ENCODE peak calls at places on chromosomes 3 and 15, in seven cellular contexts. B is HepG2, U is H1, F is SK-N-SH, Y is HCT116, N is K562, H is GM12878. W is an unnamed sample.

GRCh38 chr3:12476238-12476897 is 7.9 kb upstream of the TSEN2 start:
- DNase-seq in B (no peak), U (no peak), F (no peak), Y (no peak), N (no peak), H (no peak), W (no peak)

GRCh38 chr15:31267161-31268107 is 59.2 kb upstream of the KLF13 start:
- DNase-seq in B (no peak), U (peak), F (no peak), Y (no peak), N (no peak), H (no peak), W (no peak)

GRCh38 chr3:50318615-50319014 is 3.9 kb downstream of the HYAL2 start:
- DNase-seq in B (no peak), U (no peak), F (no peak), Y (no peak), N (no peak), H (no peak), W (no peak)

GRCh38 chr15:70585707-70586034 is 177.7 kb downstream of the UACA start:
- DNase-seq in B (peak), U (no peak), F (no peak), Y (no peak), N (no peak), H (no peak), W (no peak)

GRCh38 chr3:131238496-131238895 is 143.1 kb upstream of the NUDT16 start:
- DNase-seq in B (no peak), U (no peak), F (no peak), Y (no peak), N (no peak), H (no peak), W (no peak)

GRCh38 chr15:90262426-90262825 is 3.0 kb upstream of the NGRN start:
- DNase-seq in B (no peak), U (no peak), F (no peak), Y (no peak), N (no peak), H (no peak), W (no peak)

GRCh38 chr3:10142707-10143560 is 1.4 kb downstream of the VHL start:
- DNase-seq in B (no peak), U (no peak), F (peak), Y (no peak), N (peak), H (no peak), W (peak)

GRCh38 chr3:149245738-149246451 is 24.3 kb upstream of the CP start:
- DNase-seq in B (peak), U (no peak), F (no peak), Y (no peak), N (no peak), H (peak), W (peak)

GRCh38 chr3:192481638-192482037 is 245.7 kb downstream of the FGF12 start:
- DNase-seq in B (no peak), U (no peak), F (no peak), Y (no peak), N (no peak), H (no peak), W (no peak)

GRCh38 chr3:45524605-45525004 is 69.9 kb upstream of the LIMD1 start:
- DNase-seq in B (no peak), U (no peak), F (no peak), Y (no peak), N (no peak), H (no peak), W (no peak)

GRCh38 chr3:81568378-81568777 is 193.1 kb downstream of the GBE1 start:
- DNase-seq in B (no peak), U (no peak), F (no peak), Y (no peak), N (no peak), H (no peak), W (no peak)

GRCh38 chr3:81565066-81565465 is 196.4 kb downstream of the GBE1 start:
- DNase-seq in B (no peak), U (no peak), F (no peak), Y (no peak), N (no peak), H (no peak), W (no peak)
- TF ChIP-seq JUND in B (no peak), U (no peak), F (no peak), Y (no peak), N (no peak), H (no peak), W (no peak)

GRCh38 chr3:57095361-57095760 is 34.9 kb downstream of the SPATA12 start:
- DNase-seq in B (no peak), U (no peak), F (no peak), Y (no peak), N (no peak), H (no peak), W (no peak)

GRCh38 chr3:57094606-57095005 is 34.1 kb downstream of the SPATA12 start:
- DNase-seq in B (no peak), U (no peak), F (no peak), Y (no peak), N (no peak), H (no peak), W (no peak)

GRCh38 chr3:57093489-57093888 is 33.0 kb downstream of the SPATA12 start:
- DNase-seq in B (no peak), U (no peak), F (no peak), Y (no peak), N (no peak), H (no peak), W (no peak)

GRCh38 chr3:57091874-57092273 is 31.4 kb downstream of the SPATA12 start:
- DNase-seq in B (no peak), U (no peak), F (no peak), Y (no peak), N (no peak), H (no peak), W (no peak)

GRCh38 chr3:57094011-57094535 is 33.6 kb downstream of the SPATA12 start:
- DNase-seq in B (no peak), U (no peak), F (no peak), Y (no peak), N (no peak), H (no peak), W (no peak)
- TF ChIP-seq JUND in B (no peak), U (no peak), F (no peak), Y (no peak), N (no peak), H (no peak), W (no peak)

DNA sequence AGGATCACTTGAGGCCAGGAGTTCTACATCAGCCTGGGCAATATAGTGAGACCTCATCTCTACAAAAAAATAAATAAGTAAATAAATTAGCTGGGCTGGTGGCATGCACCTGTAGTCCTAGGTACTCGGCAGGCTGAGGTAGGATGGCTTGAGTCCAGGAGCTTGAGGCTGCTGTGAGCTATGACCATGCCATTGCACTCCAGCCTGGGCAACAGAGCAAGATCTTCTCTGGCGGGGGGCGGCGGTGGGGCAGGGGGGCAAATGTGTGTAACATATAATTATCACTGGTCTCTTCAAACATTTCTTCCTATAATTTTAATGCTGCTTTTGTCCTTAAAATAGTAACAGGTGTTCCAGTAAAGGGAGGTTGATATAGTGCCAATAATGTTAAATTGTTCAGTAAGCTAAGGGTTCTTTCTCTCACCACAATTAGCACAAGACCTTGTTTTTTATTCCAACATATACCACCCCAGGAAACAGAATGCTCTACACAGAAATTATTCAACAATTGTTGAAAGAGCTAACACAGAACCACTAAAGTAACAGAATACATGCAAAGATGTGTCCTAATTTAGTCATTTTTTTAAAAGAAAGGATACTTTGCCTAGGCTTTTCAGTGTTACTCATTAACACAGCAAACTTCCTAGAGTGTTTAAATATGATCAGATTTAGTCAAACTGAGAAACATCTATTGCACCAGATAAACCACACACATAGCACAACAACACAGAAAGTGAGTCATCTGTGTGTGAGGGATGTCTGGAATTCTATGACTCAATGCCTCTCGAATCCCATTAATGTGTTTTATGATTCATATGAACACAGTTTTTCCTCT is 29.1 kb downstream of the ANKRD28 start:
- DNase-seq in B (peak), U (no peak), F (no peak), Y (peak), N (no peak), H (peak), W (no peak)
- TF ChIP-seq JUND in B (no peak), U (no peak), F (peak), Y (peak), N (peak), H (no peak), W (no peak)

GRCh38 chr15:68484220-68484619 is 52.3 kb upstream of the ITGA11 start:
- DNase-seq in B (no peak), U (no peak), F (no peak), Y (no peak), N (no peak), H (no peak), W (no peak)

GRCh38 chr15:68487087-68487843 is 55.3 kb upstream of the ITGA11 start:
- DNase-seq in B (no peak), U (no peak), F (no peak), Y (no peak), N (no peak), H (no peak), W (no peak)

GRCh38 chr15:68483165-68483564 is 51.2 kb upstream of the ITGA11 start:
- DNase-seq in B (no peak), U (no peak), F (no peak), Y (no peak), N (no peak), H (no peak), W (no peak)

GRCh38 chr15:68485721-68486360 is 53.9 kb upstream of the ITGA11 start:
- DNase-seq in B (no peak), U (no peak), F (no peak), Y (no peak), N (no peak), H (no peak), W (no peak)

GRCh38 chr15:68484696-68485400 is 52.9 kb upstream of the ITGA11 start:
- DNase-seq in B (no peak), U (no peak), F (no peak), Y (no peak), N (no peak), H (no peak), W (no peak)
- TF ChIP-seq JUND in B (no peak), U (no peak), F (no peak), Y (no peak), N (no peak), H (no peak), W (no peak)

GRCh38 chr3:194879126-194879887 is 193.6 kb downstream of the FAM43A start:
- DNase-seq in B (no peak), U (peak), F (no peak), Y (no peak), N (no peak), H (no peak), W (no peak)
- TF ChIP-seq JUND in B (no peak), U (no peak), F (no peak), Y (no peak), N (no peak), H (no peak), W (no peak)

DNA sequence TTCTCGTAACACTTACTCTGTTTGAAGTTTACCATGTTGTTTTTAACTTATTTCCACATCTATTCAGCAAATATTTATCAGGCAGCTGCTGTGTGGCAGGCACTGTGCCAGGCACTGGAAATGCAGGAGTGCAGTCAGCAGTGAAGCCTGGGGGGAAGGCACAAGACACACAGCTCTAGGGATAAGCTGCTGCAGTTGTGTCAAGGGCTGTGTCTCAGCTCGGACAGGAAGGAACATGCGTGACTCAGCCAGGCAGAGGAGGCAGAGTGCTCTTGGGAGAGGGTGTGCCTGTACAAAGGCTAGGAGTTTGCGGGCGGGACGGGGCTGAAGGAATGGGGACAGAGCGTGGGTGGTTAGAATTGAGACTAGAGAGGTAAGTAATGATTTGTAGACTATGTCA is 24.7 kb downstream of the LYSMD4 start:
- DNase-seq in B (no peak), U (no peak), F (no peak), Y (peak), N (no peak), H (no peak), W (no peak)
- TF ChIP-seq JUND in B (no peak), U (no peak), F (no peak), Y (peak), N (no peak), H (no peak), W (no peak)